ENCODE peak calls at places on chromosomes 6 and 20, in eight cellular contexts. A, V, E, W, X, D, R and S are unnamed samples.

GRCh38 chr6:150535818-150536220 is 63.9 kb upstream of the PLEKHG1 start:
- DNase-seq in W (no peak), A (no peak), V (no peak), R (no peak), E (no peak), D (no peak), X (no peak), S (no peak)

GRCh38 chr6:133977983-133978895 is 25.2 kb downstream of the TBPL1 start:
- DNase-seq in R (peak), X (no peak), A (peak), V (no peak), D (no peak), E (peak), W (no peak), S (peak)

GRCh38 chr6:128725271-128726233 is 157.4 kb upstream of the LAMA2 start:
- DNase-seq in R (peak), A (peak), E (peak), V (no peak), X (no peak), W (peak), D (no peak), S (peak)

GRCh38 chr20:8646026-8646425 is 422.9 kb upstream of the PLCB4 start:
- DNase-seq in X (no peak), D (no peak), V (no peak), A (no peak), R (peak), E (no peak), W (no peak), S (peak)

GRCh38 chr6:4946521-4946920 is 57.3 kb downstream of the RPP40 start:
- DNase-seq in E (no peak), A (no peak), D (no peak), X (no peak), V (no peak), R (no peak), W (no peak), S (no peak)

GRCh38 chr6:16681260-16681873 is 79.9 kb downstream of the ATXN1 start:
- DNase-seq in X (no peak), E (peak), A (peak), D (peak), V (no peak), R (peak), W (no peak), S (peak)

GRCh38 chr6:121835662-121836061 is 400.2 kb downstream of the GJA1 start:
- DNase-seq in E (no peak), D (peak), V (no peak), R (no peak), W (no peak), A (peak), X (no peak), S (no peak)

GRCh38 chr20:24139846-24140245 is 151.3 kb upstream of the GGTLC1 start:
- DNase-seq in X (no peak), V (no peak), W (no peak), A (no peak), R (no peak), E (no peak), D (no peak), S (no peak)

GRCh38 chr20:54284928-54285704 is 77.2 kb downstream of the PFDN4 start:
- DNase-seq in W (no peak), V (no peak), D (no peak), A (no peak), E (no peak), X (no peak), R (no peak), S (peak)

GRCh38 chr20:50172347-50173013 is 18.1 kb upstream of the CEBPB start:
- DNase-seq in E (no peak), X (peak), R (peak), D (peak), W (peak), A (peak), V (no peak), S (no peak)

GRCh38 chr20:62449951-62450815 is 22.8 kb upstream of the RBBP8NL start:
- DNase-seq in D (peak), R (no peak), A (no peak), V (no peak), X (no peak), E (no peak), W (no peak), S (no peak)

GRCh38 chr20:13494019-13494418 is 144.7 kb downstream of the TASP1 start:
- DNase-seq in X (no peak), V (no peak), E (no peak), W (no peak), A (peak), R (peak), D (no peak), S (peak)

GRCh38 chr6:147001621-147002020 is 202.6 kb upstream of the STXBP5 start:
- DNase-seq in X (no peak), V (no peak), A (peak), D (no peak), W (no peak), E (no peak), R (no peak), S (peak)

GRCh38 chr6:95545691-95546090 is 31.6 kb upstream of the MANEA start:
- DNase-seq in X (no peak), V (no peak), D (no peak), A (no peak), W (no peak), R (peak), E (no peak), S (no peak)

GRCh38 chr6:35082733-35083403 is 58.3 kb downstream of the TCP11 start:
- DNase-seq in X (no peak), E (peak), W (peak), D (no peak), V (no peak), R (no peak), A (peak), S (no peak)

GRCh38 chr20:45861157-45862075 is 4.0 kb downstream of the ZSWIM3 start:
- DNase-seq in X (no peak), W (no peak), R (peak), D (peak), V (no peak), E (no peak), A (no peak), S (no peak)

GRCh38 chr6:143698759-143699750 is 21.3 kb downstream of the PHACTR2 start:
- DNase-seq in X (no peak), D (no peak), V (no peak), R (no peak), W (peak), A (no peak), E (no peak), S (no peak)

GRCh38 chr20:34862724-34863123 is 9.9 kb downstream of the GGT7 start:
- DNase-seq in A (no peak), W (peak), E (no peak), X (no peak), V (no peak), D (no peak), R (no peak), S (no peak)

GRCh38 chr6:17167327-17167979 is 65.6 kb downstream of the STMND1 start:
- DNase-seq in V (no peak), X (peak), R (peak), E (no peak), W (peak), D (peak), A (peak), S (peak)

GRCh38 chr6:6975395-6976111 is 132.2 kb upstream of the RREB1 start:
- DNase-seq in X (no peak), W (no peak), R (peak), D (peak), A (no peak), V (no peak), E (no peak), S (no peak)

GRCh38 chr20:24698706-24699206 is 229.3 kb downstream of the SYNDIG1 start:
- DNase-seq in E (no peak), D (no peak), R (no peak), X (no peak), W (peak), A (no peak), V (no peak), S (peak)

GRCh38 chr6:64103480-64103879 is 467.9 kb downstream of the PHF3 start:
- DNase-seq in A (no peak), D (no peak), R (no peak), W (no peak), X (no peak), E (no peak), V (no peak), S (no peak)

GRCh38 chr6:613981-614380 is 42.9 kb downstream of the HUS1B start:
- DNase-seq in E (no peak), V (no peak), A (no peak), R (no peak), X (no peak), W (no peak), D (no peak), S (no peak)

GRCh38 chr6:132820629-132821381 is 6.4 kb downstream of the RPS12 start:
- DNase-seq in X (no peak), W (peak), R (no peak), A (peak), E (no peak), D (no peak), V (no peak), S (no peak)

GRCh38 chr6:121651420-121651819 is 216.0 kb downstream of the GJA1 start:
- DNase-seq in W (no peak), R (peak), E (no peak), V (no peak), X (no peak), A (peak), D (no peak), S (no peak)

GRCh38 chr6:63881791-63882190 is 246.2 kb downstream of the PHF3 start:
- DNase-seq in R (no peak), D (no peak), W (no peak), V (no peak), E (no peak), A (no peak), X (no peak), S (no peak)

GRCh38 chr6:55886185-55886836 is 10.9 kb upstream of the BMP5 start:
- DNase-seq in V (no peak), A (peak), W (no peak), D (no peak), E (no peak), R (peak), X (no peak), S (peak)

GRCh38 chr20:61588356-61589054 is 336.4 kb downstream of the CDH4 start:
- DNase-seq in V (no peak), R (peak), W (no peak), D (no peak), X (no peak), E (peak), A (peak), S (no peak)

GRCh38 chr6:139538366-139538765 is 163.9 kb upstream of the CITED2 start:
- DNase-seq in A (peak), W (no peak), E (no peak), X (no peak), V (no peak), R (no peak), D (no peak), S (peak)

GRCh38 chr6:99711925-99712324 is 105.3 kb downstream of the PRDM13 start:
- DNase-seq in W (no peak), E (no peak), A (no peak), V (no peak), D (no peak), X (no peak), R (no peak), S (no peak)

GRCh38 chr6:32178547-32179440 is 589 bp downstream of the RNF5 start:
- DNase-seq in R (no peak), A (peak), E (no peak), V (no peak), D (no peak), W (peak), X (peak), S (peak)

DNA sequence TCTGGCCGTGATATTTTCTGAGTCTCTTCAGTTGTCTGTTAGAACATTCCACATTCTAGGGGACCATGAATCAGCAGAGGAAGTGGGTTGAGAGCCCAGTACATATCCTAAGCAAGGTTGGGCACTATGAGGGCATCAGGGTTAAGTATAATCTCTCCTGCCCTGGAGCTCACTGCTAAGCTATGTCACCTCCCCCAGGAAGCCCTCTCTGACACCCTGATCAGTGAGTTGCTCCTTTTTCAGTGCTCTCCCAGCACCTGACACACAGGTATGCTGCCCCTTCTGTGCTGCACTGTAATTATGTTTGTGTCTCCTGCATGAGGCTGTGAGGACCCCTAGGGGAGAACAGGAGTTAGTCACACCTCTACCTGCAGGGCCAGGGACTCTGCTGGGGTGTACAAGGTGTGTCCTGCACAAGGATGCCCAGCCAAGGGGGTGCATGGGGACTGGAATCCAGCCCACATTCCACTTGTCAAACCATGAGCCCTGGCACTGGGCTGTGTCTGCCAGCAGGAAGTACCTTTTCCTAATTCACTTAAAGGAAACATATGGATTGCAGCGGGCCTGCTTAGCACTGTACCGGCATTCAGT is 3.9 kb downstream of the RAB44 start:
- DNase-seq in D (peak), X (no peak), A (no peak), V (peak), W (peak), E (no peak), R (no peak), S (peak)
- TF ChIP-seq CTCF in D (no peak), X (no peak), A (no peak), V (no peak), W (peak), E (no peak), R (no peak), S (peak)

GRCh38 chr6:14396826-14397517 is 279.4 kb downstream of the CD83 start:
- DNase-seq in A (peak), W (peak), D (peak), E (no peak), X (no peak), R (peak), V (no peak), S (peak)
- TF ChIP-seq CTCF in A (peak), W (peak), D (no peak), E (peak), X (peak), R (peak), V (no peak), S (peak)

GRCh38 chr6:168815229-168815628 is 374.2 kb downstream of the SMOC2 start:
- DNase-seq in D (peak), V (no peak), R (no peak), E (no peak), X (no peak), A (no peak), W (peak), S (peak)
- TF ChIP-seq CTCF in D (no peak), V (no peak), R (no peak), E (no peak), X (peak), A (peak), W (peak), S (no peak)

GRCh38 chr6:125791151-125791819 is 525 bp downstream of the NCOA7 start:
- DNase-seq in E (no peak), V (no peak), R (peak), W (peak), A (peak), D (peak), X (peak), S (peak)
- TF ChIP-seq CTCF in E (peak), V (no peak), R (peak), W (peak), A (peak), D (peak), X (no peak), S (peak)

DNA sequence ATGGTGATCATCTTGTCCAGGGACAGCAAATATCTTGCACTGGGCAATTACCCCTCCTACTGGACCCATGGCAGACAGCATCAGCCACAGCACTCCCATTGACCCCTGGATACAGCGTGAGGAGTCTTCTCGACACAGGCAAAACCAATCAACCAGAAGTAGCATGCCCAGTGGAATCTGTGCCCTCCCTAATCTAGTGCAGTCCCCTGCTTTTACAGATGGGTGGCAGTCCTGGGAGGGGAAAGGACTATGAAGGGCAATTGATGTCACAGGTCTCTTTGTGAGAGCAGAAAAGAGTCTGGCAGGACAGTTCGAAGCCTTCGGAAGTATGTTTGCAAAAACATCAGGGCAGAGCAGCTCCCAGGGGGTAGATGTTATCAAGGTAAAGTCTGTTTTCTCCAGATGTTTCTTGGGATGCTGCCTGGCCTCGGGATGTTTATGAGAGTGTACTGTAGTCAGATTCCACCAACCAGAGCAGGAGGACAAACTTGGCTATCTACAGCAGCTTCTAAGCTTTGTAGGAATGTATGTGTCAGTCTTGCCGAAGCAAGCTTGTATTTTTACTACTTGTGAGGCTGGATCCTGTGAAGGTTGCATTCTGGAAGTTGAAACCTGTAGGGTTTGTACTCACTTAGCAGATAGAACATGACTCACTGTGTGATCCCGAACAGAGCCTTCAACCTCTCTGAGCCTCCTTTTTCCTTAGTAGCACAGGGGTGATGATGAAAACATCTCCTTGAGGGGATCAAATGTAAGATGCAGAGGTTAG is 63.0 kb upstream of the MYL9 start:
- DNase-seq in R (no peak), A (peak), E (no peak), V (no peak), W (no peak), X (no peak), D (no peak), S (no peak)
- TF ChIP-seq CTCF in R (no peak), A (peak), E (peak), V (no peak), W (no peak), X (no peak), D (no peak), S (no peak)

DNA sequence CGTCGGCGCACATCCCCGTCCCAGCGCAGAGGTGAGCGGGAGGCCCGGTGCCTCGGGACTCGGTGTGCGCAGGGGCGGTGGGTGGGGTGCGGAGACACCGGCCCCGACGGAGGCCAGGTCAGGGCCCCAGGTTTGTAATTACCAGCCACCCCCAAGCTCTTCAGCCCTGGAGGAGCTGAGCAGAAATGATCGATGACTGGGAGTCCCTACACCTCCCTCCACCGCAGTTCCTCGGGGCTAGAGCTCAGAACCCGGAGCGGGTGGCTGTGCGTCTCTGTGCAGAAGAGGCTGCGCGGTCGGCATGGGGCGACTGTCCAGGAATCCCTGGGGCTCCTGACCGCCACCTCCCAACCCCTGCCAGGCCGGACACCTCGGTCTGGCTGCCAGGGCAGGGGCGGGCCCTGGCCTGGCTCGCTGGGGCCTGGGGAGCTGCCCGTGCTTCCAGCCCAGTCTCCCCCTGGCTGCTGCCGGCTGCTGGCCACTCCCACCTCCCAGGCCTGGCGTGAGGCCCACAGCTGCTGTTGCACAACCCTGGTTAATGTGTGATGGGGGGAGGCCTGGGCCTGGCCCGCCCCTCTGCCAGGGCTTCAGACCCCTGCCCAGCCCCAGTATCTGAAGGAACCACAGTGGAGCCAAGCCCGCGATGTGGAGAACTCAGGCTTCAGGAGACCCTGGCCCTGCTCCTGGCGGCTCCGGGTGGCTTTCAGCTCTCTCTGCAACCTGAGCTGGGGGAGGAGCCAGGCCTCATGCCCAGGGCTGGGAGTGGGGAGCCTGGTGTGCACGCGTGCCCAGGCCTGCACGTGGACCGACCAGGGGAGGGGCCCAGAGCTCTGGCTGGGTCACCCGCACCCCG is 1.2 kb downstream of the SLC2A4RG start:
- DNase-seq in R (peak), X (peak), D (peak), A (peak), E (peak), V (peak), W (peak), S (peak)
- TF ChIP-seq CTCF in R (no peak), X (no peak), D (no peak), A (peak), E (peak), V (no peak), W (peak), S (peak)

GRCh38 chr20:39089797-39090196 is 127.7 kb downstream of the DHX35 start:
- DNase-seq in R (no peak), V (no peak), A (no peak), E (no peak), D (no peak), W (no peak), X (no peak), S (no peak)
- TF ChIP-seq CTCF in R (no peak), V (no peak), A (no peak), E (no peak), D (no peak), W (no peak), X (no peak), S (no peak)